ENCODE peak calls at places on chromosomes 2 and 18, in seven cellular contexts. Z, Q, C, K, E, H and X are unnamed samples. For H3K36me3, the result is how much of the 10 kb centered on the place peaks cover.

GRCh38 chr2:42984617-42985016 is 192.2 kb upstream of the HAAO start:
- DNase-seq in Z (no peak), Q (no peak), C (no peak), K (no peak), E (no peak), H (no peak), X (no peak)

GRCh38 chr18:59518705-59519104 is 159.6 kb upstream of the LMAN1 start:
- DNase-seq in Z (no peak), Q (no peak), C (no peak), K (no peak), E (no peak), H (no peak), X (no peak)

GRCh38 chr2:8217366-8218125 is 464.3 kb upstream of the ID2 start:
- DNase-seq in Z (no peak), Q (no peak), C (peak), K (no peak), E (peak), H (no peak), X (peak)

GRCh38 chr2:173288561-173288960 is 66.1 kb upstream of the CDCA7 start:
- DNase-seq in Z (no peak), Q (no peak), C (peak), K (no peak), E (no peak), H (no peak), X (peak)

GRCh38 chr2:186129767-186130581 is 356.1 kb upstream of the ZC3H15 start:
- DNase-seq in Z (no peak), Q (no peak), C (no peak), K (no peak), E (no peak), H (no peak), X (peak)

GRCh38 chr18:58132595-58133191 is 88.7 kb downstream of the NEDD4L start:
- DNase-seq in Z (no peak), Q (no peak), C (no peak), K (no peak), E (no peak), H (no peak), X (no peak)

GRCh38 chr2:192243488-192243887 is 48.8 kb upstream of the TMEFF2 start:
- DNase-seq in Z (no peak), Q (no peak), C (no peak), K (no peak), E (no peak), H (no peak), X (peak)

GRCh38 chr18:21458788-21459187 is 141.7 kb downstream of the ESCO1 start:
- DNase-seq in Z (no peak), Q (no peak), C (no peak), K (no peak), E (no peak), H (no peak), X (no peak)

GRCh38 chr2:34570266-34570872 is 971.3 kb upstream of the FAM98A start:
- DNase-seq in Z (no peak), Q (no peak), C (no peak), K (peak), E (peak), H (no peak), X (peak)

GRCh38 chr2:68368657-68369339 is 3.7 kb downstream of the PLEK start:
- DNase-seq in Z (no peak), Q (no peak), C (peak), K (no peak), E (peak), H (no peak), X (peak)

GRCh38 chr2:107137711-107138110 is 251.7 kb upstream of the ST6GAL2 start:
- DNase-seq in Z (no peak), Q (no peak), C (no peak), K (no peak), E (no peak), H (no peak), X (no peak)

GRCh38 chr2:42812899-42813479 is 20.6 kb upstream of the HAAO start:
- DNase-seq in Z (no peak), Q (no peak), C (peak), K (no peak), E (no peak), H (no peak), X (peak)

GRCh38 chr2:70367722-70368323 is 66.0 kb upstream of the FAM136A start:
- DNase-seq in Z (no peak), Q (no peak), C (peak), K (peak), E (peak), H (no peak), X (peak)

GRCh38 chr2:128318776-128319456 is at the start of gene HS6ST1:
- DNase-seq in Z (peak), Q (peak), C (peak), K (peak), E (peak), H (peak), X (peak)

GRCh38 chr2:240567137-240567871 is 980 bp upstream of the RNPEPL1 start:
- DNase-seq in Z (peak), Q (peak), C (peak), K (peak), E (no peak), H (peak), X (peak)

GRCh38 chr18:54149078-54149697 is 75.3 kb downstream of the MBD2 start:
- DNase-seq in Z (peak), Q (no peak), C (peak), K (no peak), E (no peak), H (no peak), X (peak)

GRCh38 chr18:66833646-66834045 is 229.8 kb upstream of the CDH19 start:
- DNase-seq in Z (no peak), Q (no peak), C (no peak), K (no peak), E (no peak), H (no peak), X (no peak)

GRCh38 chr18:1092228-1092627 is 187.6 kb downstream of the ADCYAP1 start:
- DNase-seq in Z (no peak), Q (no peak), C (no peak), K (no peak), E (peak), H (no peak), X (no peak)

GRCh38 chr2:41933035-41933429 is 114.8 kb upstream of the PKDCC start:
- DNase-seq in Z (no peak), Q (no peak), C (no peak), K (no peak), E (peak), H (no peak), X (no peak)

GRCh38 chr2:44295636-44296359 is 20.5 kb downstream of the SLC3A1 start:
- DNase-seq in Z (no peak), Q (no peak), C (no peak), K (peak), E (peak), H (no peak), X (no peak)

GRCh38 chr2:71685073-71685848 is 231.9 kb downstream of the DYSF start:
- DNase-seq in Z (peak), Q (peak), C (no peak), K (no peak), E (peak), H (no peak), X (no peak)

GRCh38 chr2:151103551-151103950 is 158.1 kb downstream of the RBM43 start:
- DNase-seq in Z (no peak), Q (no peak), C (no peak), K (no peak), E (no peak), H (no peak), X (no peak)

GRCh38 chr2:112138143-112139032 is at the start of gene FBLN7:
- DNase-seq in Z (no peak), Q (no peak), C (no peak), K (no peak), E (peak), H (no peak), X (peak)

GRCh38 chr2:134304726-134305509 is 51.0 kb downstream of the MGAT5 start:
- DNase-seq in Z (no peak), Q (no peak), C (no peak), K (peak), E (no peak), H (no peak), X (no peak)

GRCh38 chr2:206260427-206261012 is 13.9 kb upstream of the ZDBF2 start:
- DNase-seq in Z (no peak), Q (no peak), C (peak), K (no peak), E (no peak), H (no peak), X (peak)

GRCh38 chr2:165312999-165313398 is 73.8 kb downstream of the SCN2A start:
- DNase-seq in Z (no peak), Q (no peak), C (no peak), K (no peak), E (no peak), H (no peak), X (no peak)
- H3K4me3 ChIP-seq in Z (no peak), Q (no peak), C (no peak), K (no peak), E (no peak), H (no peak), X (no peak)

DNA sequence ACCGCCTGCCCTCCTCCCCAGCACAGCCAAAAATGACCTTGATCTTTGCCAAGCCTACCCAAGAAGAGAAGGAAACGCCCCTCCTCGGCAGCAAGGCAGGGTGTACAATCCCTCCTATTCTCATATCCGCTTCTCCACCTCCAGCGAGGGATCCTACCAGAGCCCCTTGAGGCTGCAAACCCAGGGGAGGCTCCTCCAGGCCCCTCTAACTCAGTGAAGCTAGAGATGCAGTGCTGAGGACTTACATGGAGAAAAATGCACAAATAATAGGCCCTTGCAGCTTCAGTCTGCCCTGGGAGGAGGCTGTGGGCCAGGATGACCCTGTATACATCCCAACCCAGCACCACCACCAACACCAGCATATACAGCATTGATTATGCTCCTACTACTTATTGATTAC is 46.9 kb upstream of the POMC start:
- DNase-seq in Z (no peak), Q (no peak), C (no peak), K (no peak), E (no peak), H (no peak), X (peak)
- H3K27ac ChIP-seq in Z (peak), Q (peak), C (no peak), K (no peak), E (no peak), H (peak), X (no peak)

GRCh38 chr18:56238576-56238975 is 399.8 kb downstream of the TXNL1 start:
- DNase-seq in Z (no peak), Q (no peak), C (no peak), K (no peak), E (no peak), H (no peak), X (peak)
- H3K36me3 ChIP-seq in Z (under half), Q (under half), C (under half), K (under half), E (under half), H (under half), X (under half)

GRCh38 chr2:176151199-176152099 is at the start of gene HOXD4:
- DNase-seq in Z (no peak), Q (no peak), C (no peak), K (no peak), E (peak), H (no peak), X (no peak)

GRCh38 chr2:176150338-176151198 is 782 bp upstream of the HOXD4 start:
- DNase-seq in Z (no peak), Q (no peak), C (no peak), K (no peak), E (no peak), H (no peak), X (no peak)

GRCh38 chr2:176149484-176150337 is 1.6 kb upstream of the HOXD4 start:
- DNase-seq in Z (no peak), Q (no peak), C (no peak), K (no peak), E (no peak), H (no peak), X (no peak)

GRCh38 chr2:176154853-176155252 is 2.3 kb upstream of the HOXD3 start:
- DNase-seq in Z (no peak), Q (no peak), C (no peak), K (no peak), E (no peak), H (no peak), X (no peak)

DNA sequence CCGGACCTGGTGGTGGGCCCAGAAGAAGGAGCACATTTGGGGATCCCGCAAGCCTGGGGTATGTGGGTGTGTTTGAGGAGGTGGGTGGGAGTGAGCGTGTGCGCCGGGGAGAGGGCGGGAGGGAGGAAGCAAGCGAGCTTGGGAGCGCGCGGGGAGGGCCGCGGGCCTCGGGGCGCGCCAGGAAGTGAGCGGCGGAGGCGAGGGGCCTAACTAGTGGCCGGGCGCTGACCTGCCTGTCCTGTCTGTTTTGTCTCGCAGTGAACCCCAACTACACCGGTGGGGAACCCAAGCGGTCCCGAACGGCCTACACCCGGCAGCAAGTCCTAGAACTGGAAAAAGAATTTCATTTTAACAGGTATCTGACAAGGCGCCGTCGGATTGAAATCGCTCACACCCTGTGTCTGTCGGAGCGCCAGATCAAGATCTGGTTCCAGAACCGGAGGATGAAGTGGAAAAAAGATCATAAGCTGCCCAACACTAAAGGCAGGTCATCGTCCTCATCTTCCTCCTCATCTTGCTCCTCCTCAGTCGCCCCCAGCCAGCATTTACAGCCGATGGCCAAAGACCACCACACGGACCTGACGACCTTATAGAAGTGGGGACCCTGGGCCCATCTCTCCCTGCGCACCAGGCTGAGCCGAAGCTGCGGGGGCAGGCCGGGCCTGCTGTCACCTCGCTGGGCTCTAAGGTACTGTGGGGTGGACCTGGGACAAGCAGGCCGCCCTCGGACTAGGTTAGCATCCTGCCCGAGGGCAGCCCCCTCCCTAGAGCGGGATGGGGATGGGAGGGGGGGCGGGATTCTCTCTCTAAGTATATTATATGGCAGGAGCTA is 1.2 kb downstream of the HOXD4 start:
- DNase-seq in Z (no peak), Q (no peak), C (no peak), K (no peak), E (no peak), H (no peak), X (no peak)
- H3K4me3 ChIP-seq in Z (no peak), Q (no peak), C (peak), K (no peak), E (no peak), H (peak), X (no peak)

DNA sequence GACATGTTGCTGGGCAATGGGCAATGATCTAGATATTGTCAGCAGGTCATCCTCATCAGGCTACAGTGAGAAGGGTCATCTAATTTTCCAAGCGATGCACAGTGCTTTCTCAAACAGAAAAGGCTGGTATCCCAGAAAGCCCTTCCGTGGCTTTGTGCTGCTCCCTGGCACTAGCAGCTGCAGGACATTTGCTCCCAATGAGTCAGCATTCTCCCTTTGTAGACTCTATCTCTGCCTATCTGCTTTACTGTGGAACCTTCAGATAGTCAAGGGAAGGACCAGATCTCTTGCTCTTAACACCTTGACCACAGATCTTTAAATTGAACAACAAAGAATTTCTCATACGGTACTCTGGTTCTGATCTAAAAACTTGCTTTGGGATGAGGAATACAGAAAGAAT is 101.4 kb downstream of the CDH2 start:
- DNase-seq in Z (no peak), Q (no peak), C (peak), K (no peak), E (no peak), H (no peak), X (peak)
- H3K27ac ChIP-seq in Z (no peak), Q (no peak), C (peak), K (no peak), E (peak), H (peak), X (peak)

DNA sequence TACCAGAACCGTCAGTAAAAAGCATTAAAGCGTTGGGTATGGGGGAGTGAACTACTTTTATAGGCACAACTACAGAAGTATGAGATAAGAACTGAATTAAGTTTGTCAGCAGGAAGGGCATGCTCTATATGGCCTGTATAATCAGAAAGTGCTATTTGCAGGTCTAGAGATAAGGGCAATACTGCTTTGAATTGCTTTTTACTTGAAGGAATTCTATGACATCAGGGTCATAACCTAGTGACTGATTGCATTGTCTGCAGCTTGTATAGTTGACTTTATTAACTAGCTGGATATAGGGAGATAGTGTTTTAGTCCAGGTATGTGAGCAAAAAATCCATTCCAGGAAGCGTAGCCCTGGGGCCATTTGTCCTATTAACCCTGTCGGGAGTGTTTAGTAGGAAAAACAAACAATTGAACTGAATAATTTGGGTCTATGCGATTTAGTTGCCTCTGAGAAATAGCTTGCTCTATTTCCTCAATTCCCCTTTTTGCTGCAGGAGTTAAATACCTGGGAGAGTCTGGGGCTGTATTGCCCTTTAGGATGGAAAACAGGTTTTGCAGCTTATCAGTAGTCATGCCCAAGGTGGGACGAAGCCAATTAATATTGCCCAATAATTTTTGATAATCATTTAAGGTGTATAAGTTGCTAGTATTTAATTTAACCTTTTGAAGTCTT is 30.0 kb downstream of the HTR2B start:
- DNase-seq in Z (no peak), Q (no peak), C (no peak), K (no peak), E (no peak), H (no peak), X (no peak)
- H3K36me3 ChIP-seq in Z (half or more), Q (under half), C (half or more), K (under half), E (under half), H (half or more), X (under half)

GRCh38 chr2:208252766-208253492 is 1.9 kb downstream of the IDH1 start:
- DNase-seq in Z (no peak), Q (no peak), C (peak), K (no peak), E (no peak), H (no peak), X (peak)
- H3K4me3 ChIP-seq in Z (peak), Q (no peak), C (no peak), K (no peak), E (peak), H (peak), X (peak)

GRCh38 chr18:13406049-13406615 is 187.6 kb downstream of the LDLRAD4 start:
- DNase-seq in Z (no peak), Q (no peak), C (no peak), K (no peak), E (no peak), H (no peak), X (no peak)
- H3K27ac ChIP-seq in Z (no peak), Q (no peak), C (no peak), K (no peak), E (no peak), H (no peak), X (no peak)

GRCh38 chr18:9949315-9949714 is 35.5 kb downstream of the VAPA start:
- DNase-seq in Z (no peak), Q (no peak), C (no peak), K (no peak), E (no peak), H (no peak), X (no peak)
- H3K36me3 ChIP-seq in Z (half or more), Q (under half), C (half or more), K (under half), E (under half), H (half or more), X (under half)